ENCODE peak calls at places on chromosomes 12 and 14, in five cellular contexts. I is stimulated activated CD8-positive, alpha-beta memory T cell treated with anti-CD3 and anti-CD28 coated beads, Interleukin-7, amount 100 ng/mL, for 1 hour; W is OCI-LY7; P is MV-4-11; N is GM03348. K is an unnamed sample.

GRCh38 chr14:100774164-100774537 is 47.5 kb downstream of the DLK1 start:
- DNase-seq in N (no peak), W (no peak), I (no peak), P (no peak), K (no peak)

GRCh38 chr14:63248211-63248610 is 44.0 kb downstream of the RHOJ start:
- DNase-seq in N (peak), I (no peak), P (no peak), W (no peak), K (peak)

GRCh38 chr12:45990468-45991288 is at the start of gene SCAF11:
- DNase-seq in I (peak), W (peak), N (peak), P (peak), K (peak)

GRCh38 chr12:65609359-65609771 is 214.9 kb upstream of the HMGA2 start:
- DNase-seq in N (peak), W (no peak), P (no peak), I (no peak), K (peak)

GRCh38 chr12:11228268-11228879 is 41.1 kb downstream of the PRB3 start:
- DNase-seq in I (no peak), N (peak), W (peak), P (peak), K (peak)

GRCh38 chr14:45715946-45716345 is 462.9 kb upstream of the MIS18BP1 start:
- DNase-seq in N (no peak), P (no peak), W (no peak), I (no peak), K (no peak)

GRCh38 chr12:57813971-57814771 is 4.4 kb downstream of the AVIL start:
- DNase-seq in W (no peak), P (no peak), I (no peak), N (no peak), K (no peak)

GRCh38 chr14:62001988-62002387 is 239.8 kb downstream of the SNAPC1 start:
- DNase-seq in N (no peak), I (no peak), W (no peak), P (no peak), K (no peak)

GRCh38 chr12:10235761-10236631 is 23.3 kb downstream of the GABARAPL1 start:
- DNase-seq in P (peak), N (peak), I (no peak), W (peak), K (peak)

GRCh38 chr14:49770212-49770817 is 2.4 kb downstream of the KLHDC2 start:
- DNase-seq in I (no peak), P (no peak), W (no peak), N (peak), K (peak)

GRCh38 chr14:105128059-105128458 is 40.5 kb downstream of the JAG2 start:
- DNase-seq in P (no peak), I (no peak), W (no peak), N (no peak), K (no peak)

GRCh38 chr14:37246427-37246829 is 48.7 kb downstream of the MIPOL1 start:
- DNase-seq in N (peak), P (peak), W (peak), I (no peak), K (peak)

GRCh38 chr12:64256166-64256800 is 34.2 kb upstream of the KICS2 start:
- DNase-seq in P (peak), W (peak), I (no peak), N (peak), K (peak)

GRCh38 chr12:79187032-79187431 is 322.5 kb downstream of the SYT1 start:
- DNase-seq in I (no peak), N (no peak), P (no peak), W (no peak), K (no peak)

GRCh38 chr12:95884998-95885397 is 26.2 kb downstream of the SNRPF start:
- DNase-seq in W (no peak), I (no peak), P (no peak), N (no peak), K (no peak)

GRCh38 chr12:132734206-132734605 is 23.6 kb downstream of the PGAM5 start:
- DNase-seq in N (no peak), P (no peak), I (no peak), W (no peak), K (no peak)

K was measured in AG10803.